ENCODE peak calls at places on chromosomes 5 and 9, in six cellular contexts. Q is mesendoderm, N is IMR-90, L is mesenchymal stem cell, C is H1, U is trophoblast cell. E is an unnamed sample. For H3K79me1, the result is how much of the 10 kb centered on the place peaks cover.

GRCh38 chr5:98774192-98775046 is 956 bp downstream of the RGMB start:
- DNase-seq in Q (peak), N (peak), L (peak), C (no peak), U (peak), E (peak)

GRCh38 chr9:130472184-130472705 is 27.5 kb downstream of the ASS1 start:
- DNase-seq in Q (no peak), N (no peak), L (no peak), C (no peak), U (no peak), E (no peak)

GRCh38 chr5:74762599-74762998 is 4.3 kb downstream of the GFM2 start:
- DNase-seq in Q (peak), N (peak), L (peak), C (no peak), U (peak), E (no peak)

GRCh38 chr9:106350777-106351176 is 512.2 kb upstream of the ZNF462 start:
- DNase-seq in Q (no peak), N (no peak), L (no peak), C (no peak), U (no peak), E (no peak)

GRCh38 chr9:136225748-136226679 is 19.6 kb downstream of the QSOX2 start:
- DNase-seq in Q (peak), N (peak), L (peak), C (peak), U (peak), E (peak)

GRCh38 chr5:34656700-34657549 is 797 bp downstream of the RAI14 start:
- DNase-seq in Q (no peak), N (no peak), L (no peak), C (no peak), U (peak), E (no peak)

GRCh38 chr5:23025604-23026003 is 172.5 kb upstream of the CDH12 start:
- DNase-seq in Q (no peak), N (no peak), L (no peak), C (no peak), U (no peak), E (no peak)

GRCh38 chr9:134455951-134456739 is 129.9 kb downstream of the RXRA start:
- DNase-seq in Q (peak), N (peak), L (peak), C (no peak), U (peak), E (no peak)

GRCh38 chr9:14746655-14747054 is 24.1 kb upstream of the CER1 start:
- DNase-seq in Q (no peak), N (no peak), L (no peak), C (no peak), U (no peak), E (no peak)

GRCh38 chr9:108486791-108487190 is 369.0 kb downstream of the ACTL7B start:
- DNase-seq in Q (no peak), N (no peak), L (peak), C (no peak), U (no peak), E (no peak)

GRCh38 chr9:129337287-129338140 is 159.5 kb upstream of the IER5L start:
- DNase-seq in Q (no peak), N (no peak), L (no peak), C (no peak), U (no peak), E (no peak)

GRCh38 chr9:130090915-130091314 is 37.2 kb downstream of the GPR107 start:
- DNase-seq in Q (no peak), N (peak), L (no peak), C (no peak), U (peak), E (no peak)

GRCh38 chr5:15021286-15022046 is 149.9 kb upstream of the ANKH start:
- DNase-seq in Q (peak), N (peak), L (peak), C (no peak), U (peak), E (no peak)

GRCh38 chr9:98306384-98307145 is 51.1 kb upstream of the TBC1D2 start:
- DNase-seq in Q (no peak), N (no peak), L (no peak), C (no peak), U (peak), E (no peak)

GRCh38 chr9:85432599-85432998 is 309.2 kb downstream of the AGTPBP1 start:
- DNase-seq in Q (no peak), N (no peak), L (no peak), C (no peak), U (peak), E (no peak)

GRCh38 chr9:85430659-85431370 is 310.9 kb downstream of the AGTPBP1 start:
- DNase-seq in Q (peak), N (no peak), L (no peak), C (no peak), U (no peak), E (no peak)

GRCh38 chr9:85433046-85433445 is 308.7 kb downstream of the AGTPBP1 start:
- DNase-seq in Q (no peak), N (no peak), L (no peak), C (no peak), U (no peak), E (no peak)

GRCh38 chr9:85427749-85428148 is 314.0 kb downstream of the AGTPBP1 start:
- DNase-seq in Q (no peak), N (no peak), L (no peak), C (no peak), U (no peak), E (no peak)

DNA sequence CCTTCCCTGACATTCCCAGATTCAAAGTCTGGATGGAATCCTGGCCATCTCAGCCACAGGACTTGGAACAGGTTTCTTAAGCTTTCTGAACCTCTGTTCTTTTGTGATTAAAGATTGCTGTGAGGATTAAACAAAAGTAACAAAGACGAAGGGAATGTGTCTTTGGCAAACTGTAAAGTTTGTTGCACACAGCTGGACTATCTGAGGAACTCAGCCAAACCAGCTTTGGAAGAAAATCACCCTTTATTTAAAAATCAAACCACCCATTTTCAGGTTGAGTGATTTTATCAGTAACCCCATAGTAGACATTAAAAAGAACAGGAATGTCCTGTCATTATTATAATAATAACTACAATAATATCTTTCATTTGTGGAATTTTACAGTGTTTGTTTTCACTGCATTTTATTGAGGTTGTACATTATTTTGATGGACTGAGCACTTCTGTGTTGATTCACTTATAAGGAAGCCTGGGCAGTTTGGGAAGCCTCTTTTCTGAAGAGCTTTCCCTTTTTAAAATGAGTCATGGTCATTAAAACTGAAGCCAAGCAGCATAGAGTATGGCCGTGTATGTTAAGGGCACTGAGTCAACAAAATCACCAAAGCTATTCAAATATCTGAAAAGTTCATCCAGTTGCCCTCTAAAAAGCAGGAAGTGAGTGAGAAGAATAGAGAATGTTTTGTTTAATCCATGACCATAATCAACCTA is 310.2 kb downstream of the AGTPBP1 start:
- DNase-seq in Q (no peak), N (no peak), L (peak), C (no peak), U (no peak), E (no peak)
- H3K4me3 ChIP-seq in Q (no peak), N (no peak), L (no peak), C (no peak), U (no peak), E (no peak)

GRCh38 chr5:96967400-96967799 is 31.5 kb downstream of the LNPEP start:
- DNase-seq in Q (no peak), N (no peak), L (peak), C (no peak), U (peak), E (no peak)
- H3K79me1 ChIP-seq in Q (under half), N (under half), L (under half), C (under half), U (under half), E (under half)

GRCh38 chr9:90943341-90943740 is 141.7 kb downstream of the SYK start:
- DNase-seq in Q (no peak), N (peak), L (peak), C (no peak), U (no peak), E (no peak)
- H3K4me2 ChIP-seq in Q (no peak), N (peak), L (no peak), C (no peak), U (no peak), E (no peak)

DNA sequence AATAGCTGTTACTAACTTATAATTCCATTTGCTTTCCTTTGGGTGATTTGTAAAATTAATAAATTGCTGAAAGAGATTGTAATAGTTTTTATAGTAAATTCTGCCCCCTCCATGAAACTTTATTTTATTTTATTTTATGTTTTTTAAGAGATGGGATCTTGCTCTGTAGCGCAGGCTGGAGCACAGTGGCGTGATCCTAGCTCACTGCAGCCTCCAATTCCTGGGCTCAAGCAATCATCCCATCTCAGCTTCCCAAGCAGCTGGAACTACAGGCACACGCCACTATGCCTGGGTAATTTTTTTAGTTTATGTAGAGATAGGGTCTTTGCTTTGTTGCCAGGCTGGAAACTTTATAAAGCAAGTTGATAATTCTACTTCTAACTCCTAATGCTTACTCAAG is 395 bp downstream of the IL33 start:
- DNase-seq in Q (no peak), N (no peak), L (no peak), C (no peak), U (no peak), E (no peak)
- H3K4me3 ChIP-seq in Q (no peak), N (no peak), L (peak), C (no peak), U (no peak), E (no peak)

DNA sequence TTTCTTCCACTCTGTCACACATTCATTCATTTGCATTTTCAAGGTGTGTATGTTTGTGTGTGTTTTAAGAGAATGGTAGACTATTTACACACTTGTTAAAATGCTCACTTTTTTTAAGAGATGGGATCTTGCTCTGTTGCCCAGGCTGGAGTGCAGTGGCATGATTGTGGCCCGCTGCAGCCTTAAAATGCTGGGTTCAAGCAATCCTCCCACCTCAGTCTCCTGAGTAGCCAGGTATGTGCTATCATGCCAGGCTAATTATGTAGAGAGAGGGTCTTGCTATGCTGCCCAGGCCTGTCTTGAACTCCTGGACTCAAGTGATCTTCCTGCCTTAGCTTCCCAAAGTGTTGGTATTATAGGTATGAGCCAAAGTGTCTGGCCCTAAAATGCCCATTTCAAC is 173.5 kb downstream of the PDE4D start:
- DNase-seq in Q (no peak), N (no peak), L (no peak), C (no peak), U (no peak), E (no peak)
- H3K79me1 ChIP-seq in Q (under half), N (under half), L (under half), C (under half), U (under half), E (under half)

E was measured in neuronal stem cell.